ENCODE peak calls at places on chromosomes 6 and 20, in seven cellular contexts. K is astrocyte of the cerebellum, V is pancreas, Q is psoas muscle, L is SK-N-SH, Y is astrocyte of the spinal cord, G is GM06990. F is an unnamed sample.

GRCh38 chr6:154617175-154617574 is 106.7 kb upstream of the CNKSR3 start:
- DNase-seq in L (no peak), G (no peak), V (no peak), K (no peak), Q (no peak), Y (no peak), F (no peak)

GRCh38 chr6:43930440-43931154 is 160.6 kb downstream of the VEGFA start:
- DNase-seq in V (no peak), Q (no peak), L (no peak), Y (no peak), G (no peak), K (no peak), F (no peak)

GRCh38 chr6:21327326-21328140 is 266.0 kb upstream of the SOX4 start:
- DNase-seq in G (no peak), Y (no peak), K (no peak), V (no peak), L (no peak), Q (no peak), F (no peak)

GRCh38 chr6:155495011-155495768 is 39.6 kb upstream of the NOX3 start:
- DNase-seq in Q (peak), K (no peak), V (no peak), L (peak), Y (peak), G (no peak), F (peak)

GRCh38 chr6:81708306-81708705 is 44.2 kb downstream of the TENT5A start:
- DNase-seq in K (peak), G (no peak), L (no peak), Y (peak), Q (no peak), V (no peak), F (no peak)

GRCh38 chr6:160435935-160436334 is 87.8 kb downstream of the SLC22A3 start:
- DNase-seq in Q (no peak), G (no peak), K (no peak), L (no peak), V (no peak), Y (no peak), F (no peak)

GRCh38 chr6:111680013-111680712 is 74.5 kb upstream of the TRAF3IP2 start:
- DNase-seq in V (no peak), Q (no peak), G (no peak), Y (no peak), K (no peak), L (no peak), F (peak)

GRCh38 chr20:43909720-43910119 is 4.9 kb upstream of the TOX2 start:
- DNase-seq in L (no peak), K (no peak), G (no peak), Y (no peak), Q (no peak), V (no peak), F (no peak)

GRCh38 chr6:53159558-53159957 is 10.9 kb upstream of the GCM1 start:
- DNase-seq in Y (no peak), K (no peak), G (no peak), Q (no peak), V (no peak), L (no peak), F (no peak)

GRCh38 chr6:131937703-131938631 is 13.2 kb downstream of the CCN2 start:
- DNase-seq in Q (no peak), V (no peak), K (no peak), L (no peak), G (no peak), Y (peak), F (peak)

GRCh38 chr6:107075951-107076381 is 39.3 kb downstream of the BEND3 start:
- DNase-seq in Y (peak), V (no peak), Q (no peak), G (no peak), K (no peak), L (no peak), F (peak)

GRCh38 chr6:157841211-157841840 is 18.3 kb downstream of the SNX9 start:
- DNase-seq in G (peak), L (no peak), V (peak), Y (no peak), Q (no peak), K (no peak), F (no peak)

GRCh38 chr20:31859266-31859997 is 10.9 kb downstream of the DUSP15 start:
- DNase-seq in V (no peak), G (no peak), K (no peak), Q (peak), L (no peak), Y (no peak), F (no peak)

DNA sequence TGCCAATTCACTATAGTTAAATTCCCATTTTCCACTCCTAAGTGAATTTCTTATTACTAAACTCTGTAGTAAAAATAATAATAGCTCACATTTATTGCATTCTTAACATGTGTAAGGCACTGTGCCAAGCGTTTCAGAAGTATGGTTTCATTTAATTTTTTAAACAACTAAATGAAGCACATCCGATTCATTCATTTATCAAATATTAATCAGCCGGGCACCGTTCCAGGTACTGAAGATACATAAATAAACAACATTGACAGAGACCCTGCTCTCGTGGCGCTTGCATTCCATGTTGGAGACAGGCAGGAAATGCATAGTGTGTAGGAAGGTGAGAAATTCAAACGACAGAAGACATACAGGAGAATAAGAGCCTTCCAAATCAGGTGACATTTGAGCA is 423.2 kb upstream of the JARID2 start:
- DNase-seq in Q (no peak), G (no peak), L (no peak), V (no peak), Y (peak), K (no peak), F (no peak)
- TF ChIP-seq CTCF in Q (no peak), G (no peak), L (no peak), V (no peak), Y (no peak), K (no peak), F (no peak)

GRCh38 chr6:41422156-41422555 is 86.7 kb downstream of the NCR2 start:
- DNase-seq in K (no peak), Y (no peak), L (no peak), G (no peak), Q (no peak), V (no peak), F (no peak)
- H3K4me3 ChIP-seq in K (no peak), Y (no peak), L (no peak), G (no peak), Q (no peak), V (no peak), F (no peak)

DNA sequence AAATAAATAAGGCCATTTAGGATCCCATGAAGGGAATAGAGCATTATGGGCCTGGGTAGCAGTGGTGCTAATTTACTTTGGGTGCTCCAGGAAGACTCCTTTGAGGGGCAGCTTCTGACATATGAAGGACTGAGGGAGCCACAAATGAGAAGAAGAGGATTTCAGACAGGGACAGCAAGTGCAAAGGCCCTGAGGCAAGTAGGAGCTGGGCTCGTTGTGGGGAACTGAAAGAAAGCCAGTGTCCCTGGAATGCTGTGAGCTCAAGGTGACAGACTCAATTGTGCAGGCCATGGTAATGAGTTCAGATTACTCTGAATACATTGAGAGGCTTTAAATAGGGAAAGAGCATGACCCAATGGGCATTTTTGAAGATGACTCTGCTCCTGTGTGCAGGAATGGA is 307.6 kb downstream of the TSHZ2 start:
- DNase-seq in G (no peak), Q (no peak), V (no peak), K (no peak), L (no peak), Y (no peak), F (no peak)
- TF ChIP-seq CTCF in G (no peak), Q (no peak), V (no peak), K (no peak), L (no peak), Y (no peak), F (no peak)

GRCh38 chr20:14522595-14522994 is 185.2 kb upstream of the FLRT3 start:
- DNase-seq in V (no peak), L (no peak), Q (no peak), G (no peak), K (no peak), Y (no peak), F (no peak)
- H3K4me3 ChIP-seq in V (no peak), L (no peak), Q (no peak), G (no peak), K (no peak), Y (no peak), F (no peak)

GRCh38 chr6:145705561-145705960 is 29.8 kb downstream of the EPM2A start:
- DNase-seq in V (no peak), G (no peak), K (no peak), Y (peak), Q (no peak), L (no peak), F (peak)

GRCh38 chr6:145699462-145699861 is 35.9 kb downstream of the EPM2A start:
- DNase-seq in G (no peak), V (no peak), K (no peak), L (no peak), Q (no peak), Y (peak), F (peak)

GRCh38 chr6:145707397-145707796 is 27.9 kb downstream of the EPM2A start:
- DNase-seq in G (no peak), Q (no peak), L (no peak), V (no peak), K (no peak), Y (no peak), F (no peak)

GRCh38 chr6:145704153-145704781 is 31.1 kb downstream of the EPM2A start:
- DNase-seq in K (no peak), Y (peak), G (no peak), V (no peak), L (peak), Q (no peak), F (peak)
- TF ChIP-seq CTCF in K (no peak), Y (peak), G (no peak), V (no peak), L (peak), Q (peak), F (peak)

GRCh38 chr6:52136055-52136454 is 48.6 kb upstream of the PKHD1 start:
- DNase-seq in K (no peak), V (no peak), L (no peak), Q (no peak), G (no peak), Y (no peak), F (no peak)

GRCh38 chr6:52138284-52138683 is 47.9 kb upstream of the IL17A start:
- DNase-seq in V (no peak), Q (no peak), L (no peak), K (no peak), G (no peak), Y (no peak), F (no peak)

GRCh38 chr6:52139985-52140680 is 46.0 kb upstream of the IL17A start:
- DNase-seq in G (no peak), Q (no peak), K (no peak), L (no peak), V (no peak), Y (no peak), F (no peak)

GRCh38 chr6:52135217-52135616 is 47.8 kb upstream of the PKHD1 start:
- DNase-seq in G (no peak), L (no peak), Q (no peak), V (no peak), K (no peak), Y (no peak), F (no peak)

GRCh38 chr6:52136934-52137467 is 49.2 kb upstream of the IL17A start:
- DNase-seq in Q (no peak), G (no peak), L (no peak), V (no peak), Y (no peak), K (no peak), F (no peak)
- H3K4me3 ChIP-seq in Q (peak), G (no peak), L (no peak), V (no peak), Y (no peak), K (no peak), F (no peak)

DNA sequence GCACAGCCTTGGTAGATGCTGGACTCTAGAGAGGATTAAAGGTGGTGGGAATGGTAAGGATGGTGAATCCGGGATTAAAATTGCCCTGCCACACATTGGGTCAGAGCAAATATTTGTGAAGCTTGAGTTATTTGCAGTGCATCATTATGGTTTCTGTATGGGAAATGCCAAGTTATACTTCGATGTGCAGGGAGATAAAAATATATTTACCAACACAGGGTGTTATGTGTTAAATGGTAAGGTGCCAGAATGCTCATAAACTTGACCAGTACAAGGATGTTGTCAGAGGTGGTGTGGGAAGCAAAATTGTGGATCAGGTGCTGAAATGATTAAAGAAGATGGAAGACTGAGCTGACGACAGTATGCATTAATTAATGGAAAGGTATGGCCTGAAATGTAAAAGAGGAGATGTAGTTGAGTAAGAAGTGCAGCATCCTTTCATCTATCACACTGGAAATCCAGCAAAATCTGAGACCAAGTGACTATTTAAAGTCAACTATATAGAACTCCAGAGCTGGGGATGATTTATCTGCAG is 262.3 kb downstream of the ADGB start:
- DNase-seq in V (no peak), Q (no peak), L (no peak), K (no peak), Y (no peak), G (no peak), F (no peak)
- TF ChIP-seq CTCF in V (no peak), Q (no peak), L (no peak), K (no peak), Y (no peak), G (no peak), F (no peak)

DNA sequence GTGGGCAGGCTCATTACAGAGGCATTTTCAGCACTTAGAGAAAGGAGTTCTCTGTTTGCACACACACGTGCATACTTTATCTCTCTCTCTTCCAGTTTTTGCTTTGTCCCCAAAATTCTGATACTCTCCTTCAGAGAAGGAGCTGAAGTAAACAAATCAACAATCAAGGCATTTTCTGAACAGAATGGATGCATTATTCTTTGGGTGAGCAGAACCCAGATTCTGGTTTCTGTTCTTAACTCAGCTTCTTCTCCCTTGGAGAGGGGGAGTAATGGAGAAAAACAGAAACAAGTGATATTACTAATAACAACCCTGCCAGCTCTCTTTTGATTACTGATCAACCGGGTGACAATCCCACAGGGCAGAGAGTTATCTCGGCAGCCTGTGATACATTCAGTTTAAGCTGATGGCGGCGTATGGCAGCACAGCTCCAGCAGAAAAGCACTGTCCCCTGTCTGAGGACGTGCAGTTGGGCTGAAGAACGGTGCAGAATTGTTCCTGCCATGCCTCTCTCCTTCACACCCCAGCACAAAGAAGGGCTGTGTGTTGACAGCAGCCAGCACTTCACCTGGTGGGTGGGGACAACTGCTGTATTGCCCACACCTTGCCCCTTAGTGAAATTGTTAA is 47.3 kb upstream of the SASH1 start:
- DNase-seq in L (no peak), Y (no peak), Q (no peak), K (no peak), G (no peak), V (no peak), F (no peak)
- H3K4me3 ChIP-seq in L (no peak), Y (no peak), Q (no peak), K (no peak), G (no peak), V (no peak), F (no peak)

GRCh38 chr6:130223508-130223907 is 757 bp upstream of the SAMD3 start:
- DNase-seq in K (no peak), V (no peak), G (peak), L (no peak), Q (no peak), Y (no peak), F (peak)
- TF ChIP-seq CTCF in K (no peak), V (no peak), G (peak), L (no peak), Q (no peak), Y (no peak), F (no peak)

F was measured in cardiac fibroblast.